ENCODE peak calls at places on chromosomes 7 and 10, in nine cellular contexts. One of them, this sample, is unnamed.

GRCh38 chr7:105698531-105698930 is 117.2 kb upstream of the EFCAB10 start:
- DNase-seq in cardiac muscle cell: no peak
- DNase-seq in uterus: no peak
- DNase-seq in GM12865: no peak
- DNase-seq in Panc1: no peak
- DNase-seq in psoas muscle: no peak
- DNase-seq in AG10803: no peak
- DNase-seq in choroid plexus epithelial cell: no peak
- DNase-seq in lower lobe of right lung: no peak
- DNase-seq in this sample: no peak

GRCh38 chr10:132878730-132879407 is 63.5 kb downstream of the CFAP46 start:
- DNase-seq in cardiac muscle cell: no peak
- DNase-seq in uterus: peak; percentile 7
- DNase-seq in GM12865: no peak
- DNase-seq in Panc1: no peak
- DNase-seq in psoas muscle: no peak
- DNase-seq in AG10803: no peak
- DNase-seq in choroid plexus epithelial cell: no peak
- DNase-seq in lower lobe of right lung: no peak
- DNase-seq in this sample: no peak

GRCh38 chr10:132563485-132564248 is 26.1 kb downstream of the INPP5A start:
- DNase-seq in cardiac muscle cell: no peak
- DNase-seq in uterus: no peak
- DNase-seq in GM12865: peak; percentile 91
- DNase-seq in Panc1: no peak
- DNase-seq in psoas muscle: peak; percentile 85
- DNase-seq in AG10803: peak; percentile 44
- DNase-seq in choroid plexus epithelial cell: no peak
- DNase-seq in lower lobe of right lung: no peak
- DNase-seq in this sample: peak; percentile 60

GRCh38 chr7:33108931-33109757 is at the start of gene RP9:
- DNase-seq in cardiac muscle cell: peak; percentile 92
- DNase-seq in uterus: peak; percentile 33
- DNase-seq in GM12865: peak; percentile 82
- DNase-seq in Panc1: no peak
- DNase-seq in psoas muscle: peak; percentile 84
- DNase-seq in AG10803: peak; percentile 49
- DNase-seq in choroid plexus epithelial cell: peak; percentile 54
- DNase-seq in lower lobe of right lung: peak; percentile 78
- DNase-seq in this sample: peak; percentile 67

GRCh38 chr10:126425051-126425450 is 36.8 kb upstream of the ADAM12 start:
- DNase-seq in cardiac muscle cell: no peak
- DNase-seq in uterus: no peak
- DNase-seq in GM12865: no peak
- DNase-seq in Panc1: no peak
- DNase-seq in psoas muscle: no peak
- DNase-seq in AG10803: no peak
- DNase-seq in choroid plexus epithelial cell: no peak
- DNase-seq in lower lobe of right lung: no peak
- DNase-seq in this sample: no peak

GRCh38 chr10:108208732-108209131 is 1044.2 kb upstream of the SORCS1 start:
- DNase-seq in cardiac muscle cell: no peak
- DNase-seq in uterus: no peak
- DNase-seq in GM12865: no peak
- DNase-seq in Panc1: no peak
- DNase-seq in psoas muscle: no peak
- DNase-seq in AG10803: no peak
- DNase-seq in choroid plexus epithelial cell: no peak
- DNase-seq in lower lobe of right lung: no peak
- DNase-seq in this sample: no peak

GRCh38 chr7:132516042-132516840 is 60.0 kb downstream of the PLXNA4 start:
- DNase-seq in cardiac muscle cell: no peak
- DNase-seq in uterus: no peak
- DNase-seq in GM12865: no peak
- DNase-seq in Panc1: no peak
- DNase-seq in psoas muscle: no peak
- DNase-seq in AG10803: peak; percentile 85
- DNase-seq in choroid plexus epithelial cell: peak; percentile 10
- DNase-seq in lower lobe of right lung: no peak
- DNase-seq in this sample: peak; percentile 73

GRCh38 chr10:79336739-79337138 is 10.5 kb upstream of the PPIF start:
- DNase-seq in cardiac muscle cell: no peak
- DNase-seq in uterus: no peak
- DNase-seq in GM12865: no peak
- DNase-seq in Panc1: no peak
- DNase-seq in psoas muscle: no peak
- DNase-seq in AG10803: no peak
- DNase-seq in choroid plexus epithelial cell: peak; percentile 62
- DNase-seq in lower lobe of right lung: no peak
- DNase-seq in this sample: peak; percentile 65

GRCh38 chr10:132541601-132542011 is 4.0 kb downstream of the INPP5A start:
- DNase-seq in cardiac muscle cell: no peak
- DNase-seq in uterus: no peak
- DNase-seq in GM12865: peak; percentile 27
- DNase-seq in Panc1: no peak
- DNase-seq in psoas muscle: peak; percentile 41
- DNase-seq in AG10803: no peak
- DNase-seq in choroid plexus epithelial cell: no peak
- DNase-seq in lower lobe of right lung: no peak
- DNase-seq in this sample: no peak

GRCh38 chr10:62613429-62613828 is 191.1 kb upstream of the ADO start:
- DNase-seq in cardiac muscle cell: no peak
- DNase-seq in uterus: no peak
- DNase-seq in GM12865: peak; percentile 23
- DNase-seq in Panc1: no peak
- DNase-seq in psoas muscle: no peak
- DNase-seq in AG10803: no peak
- DNase-seq in choroid plexus epithelial cell: peak; percentile 70
- DNase-seq in lower lobe of right lung: no peak
- DNase-seq in this sample: peak; percentile 61

GRCh38 chr7:5689118-5689517 is 92.3 kb downstream of the RNF216 start:
- DNase-seq in cardiac muscle cell: no peak
- DNase-seq in uterus: peak; percentile 57
- DNase-seq in GM12865: peak; percentile 68
- DNase-seq in Panc1: no peak
- DNase-seq in psoas muscle: no peak
- DNase-seq in AG10803: peak; percentile 65
- DNase-seq in choroid plexus epithelial cell: peak; percentile 72
- DNase-seq in lower lobe of right lung: no peak
- DNase-seq in this sample: peak; percentile 37

GRCh38 chr10:79178614-79179403 is 110.0 kb downstream of the ZMIZ1 start:
- DNase-seq in cardiac muscle cell: peak; percentile 81
- DNase-seq in uterus: peak; percentile 87
- DNase-seq in GM12865: no peak
- DNase-seq in Panc1: no peak
- DNase-seq in psoas muscle: peak; percentile 68
- DNase-seq in AG10803: peak; percentile 84
- DNase-seq in choroid plexus epithelial cell: peak; percentile 83
- DNase-seq in lower lobe of right lung: no peak
- DNase-seq in this sample: peak; percentile 85

GRCh38 chr7:1361756-1362125 is 97.5 kb downstream of the MICALL2 start:
- DNase-seq in cardiac muscle cell: no peak
- DNase-seq in uterus: no peak
- DNase-seq in GM12865: no peak
- DNase-seq in Panc1: no peak
- DNase-seq in psoas muscle: peak; percentile 19
- DNase-seq in AG10803: no peak
- DNase-seq in choroid plexus epithelial cell: no peak
- DNase-seq in lower lobe of right lung: peak; percentile 41
- DNase-seq in this sample: no peak

GRCh38 chr7:33486626-33487025 is 357.3 kb downstream of the BBS9 start:
- DNase-seq in cardiac muscle cell: no peak
- DNase-seq in uterus: no peak
- DNase-seq in GM12865: peak; percentile 4
- DNase-seq in Panc1: no peak
- DNase-seq in psoas muscle: no peak
- DNase-seq in AG10803: no peak
- DNase-seq in choroid plexus epithelial cell: no peak
- DNase-seq in lower lobe of right lung: no peak
- DNase-seq in this sample: no peak

GRCh38 chr7:2710901-2711551 is 23.0 kb downstream of the AMZ1 start:
- DNase-seq in cardiac muscle cell: no peak
- DNase-seq in uterus: no peak
- DNase-seq in GM12865: peak; percentile 82
- DNase-seq in Panc1: no peak
- DNase-seq in psoas muscle: no peak
- DNase-seq in AG10803: peak; percentile 33
- DNase-seq in choroid plexus epithelial cell: peak; percentile 32
- DNase-seq in lower lobe of right lung: no peak
- DNase-seq in this sample: no peak

GRCh38 chr10:62382831-62383230 is 8.7 kb downstream of the ZNF365 start:
- DNase-seq in cardiac muscle cell: no peak
- DNase-seq in uterus: no peak
- DNase-seq in GM12865: no peak
- DNase-seq in Panc1: no peak
- DNase-seq in psoas muscle: no peak
- DNase-seq in AG10803: no peak
- DNase-seq in choroid plexus epithelial cell: no peak
- DNase-seq in lower lobe of right lung: no peak
- DNase-seq in this sample: no peak

GRCh38 chr7:123747620-123748141 is 1.1 kb downstream of the WASL start:
- DNase-seq in cardiac muscle cell: peak; percentile 88
- DNase-seq in uterus: peak; percentile 28
- DNase-seq in GM12865: peak; percentile 45
- DNase-seq in Panc1: no peak
- DNase-seq in psoas muscle: peak; percentile 57
- DNase-seq in AG10803: peak; percentile 84
- DNase-seq in choroid plexus epithelial cell: peak; percentile 94
- DNase-seq in lower lobe of right lung: peak; percentile 57
- DNase-seq in this sample: peak; percentile 85

DNA sequence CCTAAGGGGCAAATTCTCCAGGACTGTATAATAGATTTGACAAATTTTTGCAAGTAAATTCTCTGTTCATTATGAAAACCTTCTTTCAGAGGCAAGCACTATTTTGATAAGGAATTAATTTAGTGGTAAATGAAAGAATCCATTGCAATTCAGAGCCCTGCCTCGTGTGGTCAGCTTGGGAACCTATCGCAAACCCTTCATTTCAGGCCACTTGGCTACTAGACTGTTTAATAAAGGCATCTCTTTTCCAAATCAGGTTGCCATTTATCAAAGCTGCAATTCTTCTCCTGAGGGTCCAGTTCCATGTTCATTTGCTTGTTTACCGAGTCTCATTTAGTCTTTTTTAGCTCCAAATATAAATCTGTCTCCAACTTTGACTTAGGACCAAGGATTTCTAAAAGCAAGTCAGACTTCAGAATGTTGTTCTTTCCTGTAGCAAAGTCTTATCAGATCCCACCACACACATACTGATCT is 28.4 kb downstream of the PPP1R3C start:
- DNase-seq in cardiac muscle cell: no peak
- DNase-seq in uterus: no peak
- DNase-seq in GM12865: no peak
- DNase-seq in Panc1: no peak
- DNase-seq in psoas muscle: no peak
- DNase-seq in AG10803: no peak
- DNase-seq in choroid plexus epithelial cell: peak; percentile 48
- DNase-seq in lower lobe of right lung: no peak
- DNase-seq in this sample: no peak
- TF ChIP-seq CTCF in cardiac muscle cell: peak; percentile 25
- TF ChIP-seq CTCF in uterus: no peak
- TF ChIP-seq CTCF in GM12865: no peak
- TF ChIP-seq CTCF in Panc1: no peak
- TF ChIP-seq CTCF in psoas muscle: no peak
- TF ChIP-seq CTCF in AG10803: peak; percentile 38
- TF ChIP-seq CTCF in choroid plexus epithelial cell: peak; percentile 47
- TF ChIP-seq CTCF in lower lobe of right lung: no peak
- TF ChIP-seq CTCF in this sample: peak; percentile 23

GRCh38 chr10:63673846-63674245 is 152.6 kb downstream of the REEP3 start:
- DNase-seq in cardiac muscle cell: no peak
- DNase-seq in uterus: no peak
- DNase-seq in GM12865: no peak
- DNase-seq in Panc1: no peak
- DNase-seq in psoas muscle: no peak
- DNase-seq in AG10803: no peak
- DNase-seq in choroid plexus epithelial cell: no peak
- DNase-seq in lower lobe of right lung: no peak
- DNase-seq in this sample: no peak

GRCh38 chr10:63672491-63672890 is 151.3 kb downstream of the REEP3 start:
- DNase-seq in cardiac muscle cell: no peak
- DNase-seq in uterus: no peak
- DNase-seq in GM12865: no peak
- DNase-seq in Panc1: no peak
- DNase-seq in psoas muscle: no peak
- DNase-seq in AG10803: no peak
- DNase-seq in choroid plexus epithelial cell: no peak
- DNase-seq in lower lobe of right lung: no peak
- DNase-seq in this sample: no peak

GRCh38 chr10:63670291-63670898 is 149.2 kb downstream of the REEP3 start:
- DNase-seq in cardiac muscle cell: no peak
- DNase-seq in uterus: peak; percentile 47
- DNase-seq in GM12865: peak; percentile 46
- DNase-seq in Panc1: no peak
- DNase-seq in psoas muscle: no peak
- DNase-seq in AG10803: peak; percentile 45
- DNase-seq in choroid plexus epithelial cell: no peak
- DNase-seq in lower lobe of right lung: no peak
- DNase-seq in this sample: no peak

GRCh38 chr10:63673246-63673645 is 152.0 kb downstream of the REEP3 start:
- DNase-seq in cardiac muscle cell: no peak
- DNase-seq in uterus: no peak
- DNase-seq in GM12865: no peak
- DNase-seq in Panc1: no peak
- DNase-seq in psoas muscle: no peak
- DNase-seq in AG10803: no peak
- DNase-seq in choroid plexus epithelial cell: no peak
- DNase-seq in lower lobe of right lung: no peak
- DNase-seq in this sample: no peak

GRCh38 chr10:63671317-63671937 is 150.2 kb downstream of the REEP3 start:
- DNase-seq in cardiac muscle cell: no peak
- DNase-seq in uterus: no peak
- DNase-seq in GM12865: no peak
- DNase-seq in Panc1: no peak
- DNase-seq in psoas muscle: no peak
- DNase-seq in AG10803: peak; percentile 90
- DNase-seq in choroid plexus epithelial cell: peak; percentile 78
- DNase-seq in lower lobe of right lung: no peak
- DNase-seq in this sample: peak; percentile 78
- H3K4me3 ChIP-seq in cardiac muscle cell: no peak overlapping the region
- H3K4me3 ChIP-seq in uterus: no peak overlapping the region
- H3K4me3 ChIP-seq in GM12865: no peak overlapping the region
- H3K4me3 ChIP-seq in Panc1: no peak overlapping the region
- H3K4me3 ChIP-seq in psoas muscle: no peak overlapping the region
- H3K4me3 ChIP-seq in AG10803: no peak overlapping the region
- H3K4me3 ChIP-seq in choroid plexus epithelial cell: no peak overlapping the region
- H3K4me3 ChIP-seq in lower lobe of right lung: no peak overlapping the region
- H3K4me3 ChIP-seq in this sample: no peak overlapping the region

GRCh38 chr7:35685781-35686180 is 9.2 kb downstream of the HERPUD2 start:
- DNase-seq in cardiac muscle cell: no peak
- DNase-seq in uterus: no peak
- DNase-seq in GM12865: no peak
- DNase-seq in Panc1: no peak
- DNase-seq in psoas muscle: no peak
- DNase-seq in AG10803: no peak
- DNase-seq in choroid plexus epithelial cell: no peak
- DNase-seq in lower lobe of right lung: no peak
- DNase-seq in this sample: no peak
- TF ChIP-seq CTCF in cardiac muscle cell: no peak
- TF ChIP-seq CTCF in uterus: no peak
- TF ChIP-seq CTCF in GM12865: no peak
- TF ChIP-seq CTCF in Panc1: no peak
- TF ChIP-seq CTCF in psoas muscle: no peak
- TF ChIP-seq CTCF in AG10803: no peak
- TF ChIP-seq CTCF in choroid plexus epithelial cell: no peak
- TF ChIP-seq CTCF in lower lobe of right lung: no peak
- TF ChIP-seq CTCF in this sample: no peak

GRCh38 chr10:932589-932988 is 1.1 kb upstream of the LARP4B start:
- DNase-seq in cardiac muscle cell: no peak
- DNase-seq in uterus: peak; percentile 20
- DNase-seq in GM12865: no peak
- DNase-seq in Panc1: no peak
- DNase-seq in psoas muscle: peak; percentile 65
- DNase-seq in AG10803: no peak
- DNase-seq in choroid plexus epithelial cell: no peak
- DNase-seq in lower lobe of right lung: peak; percentile 49
- DNase-seq in this sample: no peak
- H3K4me3 ChIP-seq in cardiac muscle cell: no peak overlapping the region
- H3K4me3 ChIP-seq in uterus: peak overlapping the region; percentile 95
- H3K4me3 ChIP-seq in GM12865: peak overlapping the region; percentile 9
- H3K4me3 ChIP-seq in Panc1: peak overlapping the region; percentile 53
- H3K4me3 ChIP-seq in psoas muscle: peak overlapping the region; percentile 73
- H3K4me3 ChIP-seq in AG10803: no peak overlapping the region
- H3K4me3 ChIP-seq in choroid plexus epithelial cell: no peak overlapping the region
- H3K4me3 ChIP-seq in lower lobe of right lung: peak overlapping the region; percentile 55
- H3K4me3 ChIP-seq in this sample: no peak overlapping the region